ENCODE peak calls at places on chromosomes 7 and 10, in nine cellular contexts. J is GM12891; U is activated CD4-positive, alpha-beta T cell treated with anti-CD3 and anti-CD28 coated beads for 1 hour; Q is head of caudate nucleus; E is amniotic stem cell; C is RWPE1; M is activated naive CD4-positive, alpha-beta T cell treated with Interleukin-2 at 50 U/mL for 16 hours; W is endothelial cell; X is fibroblast of pulmonary artery. S is an unnamed sample.

GRCh38 chr10:61836888-61837747 is 64.4 kb upstream of the ARID5B start:
- DNase-seq in J (no peak), U (no peak), Q (no peak), E (no peak), C (peak), M (no peak), W (no peak), X (peak), S (no peak)

GRCh38 chr10:131847241-131847783 is 53.5 kb upstream of the PPP2R2D start:
- DNase-seq in J (no peak), U (no peak), Q (no peak), E (no peak), C (no peak), M (no peak), W (no peak), X (no peak), S (peak)

GRCh38 chr7:25093268-25093802 is 31.7 kb downstream of the CYCS start:
- DNase-seq in J (peak), U (peak), Q (peak), E (peak), C (peak), M (peak), W (peak), X (peak), S (peak)

GRCh38 chr10:58579011-58579655 is 66.5 kb downstream of the BICC1 start:
- DNase-seq in J (no peak), U (no peak), Q (peak), E (no peak), C (no peak), M (no peak), W (no peak), X (no peak), S (no peak)

GRCh38 chr10:125694874-125695273 is 11.9 kb upstream of the TEX36 start:
- DNase-seq in J (no peak), U (no peak), Q (no peak), E (peak), C (peak), M (no peak), W (no peak), X (peak), S (no peak)

GRCh38 chr7:932651-932975 is 21.9 kb downstream of the ADAP1 start:
- DNase-seq in J (no peak), U (no peak), Q (no peak), E (no peak), C (no peak), M (no peak), W (no peak), X (no peak), S (no peak)

GRCh38 chr10:103547391-103547946 is 54.0 kb downstream of the NEURL1 start:
- DNase-seq in J (no peak), U (no peak), Q (no peak), E (no peak), C (no peak), M (no peak), W (no peak), X (no peak), S (peak)

GRCh38 chr10:120415709-120416330 is 41.2 kb upstream of the PLPP4 start:
- DNase-seq in J (no peak), U (no peak), Q (no peak), E (peak), C (peak), M (no peak), W (no peak), X (peak), S (no peak)

GRCh38 chr7:141533149-141533949 is 17.9 kb upstream of the AGK start:
- DNase-seq in J (peak), U (peak), Q (peak), E (peak), C (peak), M (peak), W (peak), X (peak), S (peak)

GRCh38 chr10:114272696-114273095 is 33.6 kb downstream of the VWA2 start:
- DNase-seq in J (no peak), U (no peak), Q (no peak), E (no peak), C (no peak), M (no peak), W (no peak), X (no peak), S (no peak)

GRCh38 chr10:63209703-63210102 is 76.6 kb downstream of the NRBF2 start:
- DNase-seq in J (no peak), U (no peak), Q (no peak), E (no peak), C (no peak), M (no peak), W (no peak), X (no peak), S (no peak)

GRCh38 chr7:4856336-4857056 is 5.3 kb downstream of the PAPOLB start:
- DNase-seq in J (no peak), U (no peak), Q (no peak), E (no peak), C (no peak), M (no peak), W (no peak), X (no peak), S (no peak)

GRCh38 chr7:139341776-139342244 is 673 bp downstream of the FMC1 start:
- DNase-seq in J (no peak), U (no peak), Q (no peak), E (no peak), C (peak), M (no peak), W (no peak), X (no peak), S (no peak)

GRCh38 chr7:85103352-85103751 is 83.5 kb downstream of the SEMA3D start:
- DNase-seq in J (no peak), U (no peak), Q (no peak), E (no peak), C (no peak), M (no peak), W (no peak), X (no peak), S (peak)

GRCh38 chr10:17216901-17217395 is 11.1 kb upstream of the VIM start:
- DNase-seq in J (no peak), U (no peak), Q (no peak), E (no peak), C (no peak), M (no peak), W (no peak), X (peak), S (no peak)

GRCh38 chr10:3080608-3081007 is 13.3 kb downstream of the PFKP start:
- DNase-seq in J (no peak), U (no peak), Q (no peak), E (no peak), C (no peak), M (no peak), W (no peak), X (no peak), S (no peak)

GRCh38 chr10:78520737-78521430 is 487.2 kb downstream of the RPS24 start:
- DNase-seq in J (no peak), U (no peak), Q (peak), E (no peak), C (peak), M (no peak), W (peak), X (peak), S (peak)

GRCh38 chr10:32489935-32490334 is 44.0 kb downstream of the CCDC7 start:
- DNase-seq in J (no peak), U (no peak), Q (no peak), E (no peak), C (no peak), M (no peak), W (no peak), X (no peak), S (no peak)

GRCh38 chr7:28130277-28130676 is 50.3 kb downstream of the JAZF1 start:
- DNase-seq in J (no peak), U (no peak), Q (no peak), E (no peak), C (no peak), M (no peak), W (no peak), X (peak), S (no peak)

GRCh38 chr10:124522903-124523260 is 61.3 kb downstream of the LHPP start:
- DNase-seq in J (no peak), U (no peak), Q (no peak), E (no peak), C (no peak), M (no peak), W (no peak), X (no peak), S (no peak)

GRCh38 chr7:131170440-131171105 is 157.1 kb upstream of the MKLN1 start:
- DNase-seq in J (no peak), U (no peak), Q (no peak), E (no peak), C (no peak), M (no peak), W (no peak), X (peak), S (no peak)

GRCh38 chr10:27724287-27724686 is 21.3 kb downstream of the MKX start:
- DNase-seq in J (no peak), U (no peak), Q (no peak), E (no peak), C (no peak), M (no peak), W (no peak), X (no peak), S (no peak)

GRCh38 chr10:80273523-80274170 is 15.8 kb downstream of the MAT1A start:
- DNase-seq in J (no peak), U (no peak), Q (no peak), E (no peak), C (no peak), M (no peak), W (no peak), X (no peak), S (no peak)

GRCh38 chr7:66308411-66308810 is 103.3 kb downstream of the TPST1 start:
- DNase-seq in J (no peak), U (no peak), Q (no peak), E (no peak), C (no peak), M (no peak), W (no peak), X (peak), S (no peak)

GRCh38 chr7:45662540-45663166 is 88.5 kb downstream of the ADCY1 start:
- DNase-seq in J (no peak), U (peak), Q (no peak), E (no peak), C (no peak), M (no peak), W (no peak), X (no peak), S (peak)

GRCh38 chr7:158472631-158473030 is 115.0 kb downstream of the PTPRN2 start:
- DNase-seq in J (no peak), U (no peak), Q (no peak), E (no peak), C (no peak), M (no peak), W (no peak), X (no peak), S (no peak)

GRCh38 chr10:132335189-132336063 is 3.4 kb downstream of the LRRC27 start:
- DNase-seq in J (no peak), U (no peak), Q (peak), E (no peak), C (no peak), M (no peak), W (no peak), X (no peak), S (no peak)

GRCh38 chr7:116782177-116782711 is 80.1 kb upstream of the CAPZA2 start:
- DNase-seq in J (no peak), U (no peak), Q (no peak), E (no peak), C (no peak), M (no peak), W (no peak), X (peak), S (no peak)

S was measured in lower leg skin.